ENCODE peak calls at places on chromosomes 7 and 10, in ten cellular contexts. D, A, M, L, S, H, O, K, W and J are unnamed samples.

GRCh38 chr7:100949227-100949930 is at the start of gene MUC3A:
- DNase-seq in D (no peak), A (peak), M (no peak), L (no peak), S (no peak), H (no peak), O (no peak), K (no peak), W (no peak), J (no peak)

GRCh38 chr7:131008840-131009651 is 275.0 kb upstream of the KLF14 start:
- DNase-seq in D (no peak), A (no peak), M (no peak), L (no peak), S (no peak), H (no peak), O (no peak), K (no peak), W (no peak), J (no peak)

GRCh38 chr10:42646692-42647640 is 8.6 kb upstream of the ZNF33B start:
- DNase-seq in D (no peak), A (no peak), M (no peak), L (peak), S (no peak), H (no peak), O (peak), K (no peak), W (no peak), J (no peak)

GRCh38 chr10:127983701-127984100 is 76.8 kb downstream of the PTPRE start:
- DNase-seq in D (no peak), A (no peak), M (no peak), L (no peak), S (no peak), H (no peak), O (no peak), K (no peak), W (no peak), J (no peak)

GRCh38 chr7:27156508-27156898 is at the start of gene HOXA7:
- DNase-seq in D (no peak), A (no peak), M (no peak), L (no peak), S (peak), H (peak), O (no peak), K (no peak), W (peak), J (peak)

GRCh38 chr10:505459-505858 is 184.0 kb downstream of the DIP2C start:
- DNase-seq in D (no peak), A (peak), M (no peak), L (no peak), S (no peak), H (peak), O (no peak), K (no peak), W (no peak), J (no peak)

GRCh38 chr10:1544209-1544673 is 193.1 kb downstream of the ADARB2 start:
- DNase-seq in D (no peak), A (no peak), M (no peak), L (no peak), S (no peak), H (peak), O (no peak), K (no peak), W (no peak), J (no peak)

GRCh38 chr10:75402486-75403143 is 1.1 kb upstream of the ZNF503 start:
- DNase-seq in D (no peak), A (peak), M (no peak), L (peak), S (peak), H (peak), O (no peak), K (peak), W (peak), J (no peak)

GRCh38 chr10:114426476-114426875 is 22.2 kb upstream of the AFAP1L2 start:
- DNase-seq in D (no peak), A (no peak), M (no peak), L (no peak), S (no peak), H (no peak), O (no peak), K (no peak), W (no peak), J (no peak)

GRCh38 chr10:46267132-46267985 is 19.4 kb upstream of the ANTXRL start:
- DNase-seq in D (peak), A (no peak), M (no peak), L (no peak), S (no peak), H (no peak), O (no peak), K (no peak), W (no peak), J (no peak)

GRCh38 chr7:29274156-29275017 is 79.8 kb downstream of the CHN2 start:
- DNase-seq in D (no peak), A (no peak), M (no peak), L (no peak), S (no peak), H (no peak), O (no peak), K (no peak), W (no peak), J (peak)

GRCh38 chr7:107694395-107694794 is 33.8 kb downstream of the SLC26A4 start:
- DNase-seq in D (no peak), A (no peak), M (no peak), L (no peak), S (no peak), H (no peak), O (no peak), K (no peak), W (no peak), J (no peak)

GRCh38 chr10:107264742-107265141 is 100.2 kb upstream of the SORCS1 start:
- DNase-seq in D (no peak), A (no peak), M (no peak), L (no peak), S (no peak), H (no peak), O (peak), K (no peak), W (peak), J (no peak)

GRCh38 chr10:50275650-50276235 is 24.4 kb upstream of the ASAH2 start:
- DNase-seq in D (peak), A (peak), M (peak), L (peak), S (no peak), H (no peak), O (peak), K (peak), W (peak), J (peak)

GRCh38 chr7:128206747-128207500 is 34.2 kb upstream of the LEP start:
- DNase-seq in D (no peak), A (no peak), M (no peak), L (no peak), S (no peak), H (no peak), O (no peak), K (no peak), W (no peak), J (no peak)

GRCh38 chr10:66535418-66535817 is 390.4 kb upstream of the LRRTM3 start:
- DNase-seq in D (no peak), A (no peak), M (no peak), L (no peak), S (no peak), H (no peak), O (no peak), K (no peak), W (no peak), J (no peak)

GRCh38 chr7:41861642-41862041 is 158.8 kb upstream of the INHBA start:
- DNase-seq in D (no peak), A (no peak), M (no peak), L (no peak), S (no peak), H (peak), O (no peak), K (no peak), W (no peak), J (no peak)

GRCh38 chr7:47441796-47442744 is 139.8 kb downstream of the TNS3 start:
- DNase-seq in D (no peak), A (no peak), M (no peak), L (no peak), S (no peak), H (peak), O (no peak), K (no peak), W (no peak), J (no peak)

GRCh38 chr10:68895041-68895440 is 6.1 kb upstream of the DDX50 start:
- DNase-seq in D (no peak), A (no peak), M (no peak), L (no peak), S (no peak), H (no peak), O (no peak), K (no peak), W (no peak), J (no peak)

GRCh38 chr7:133513608-133514007 is 260.7 kb downstream of the EXOC4 start:
- DNase-seq in D (no peak), A (no peak), M (no peak), L (no peak), S (no peak), H (no peak), O (no peak), K (no peak), W (no peak), J (peak)

GRCh38 chr10:99983280-99983988 is 26.3 kb downstream of the DNMBP start:
- DNase-seq in D (no peak), A (peak), M (no peak), L (no peak), S (peak), H (no peak), O (peak), K (peak), W (peak), J (peak)

GRCh38 chr7:85021090-85021704 is 165.7 kb downstream of the SEMA3D start:
- DNase-seq in D (no peak), A (no peak), M (no peak), L (no peak), S (no peak), H (no peak), O (peak), K (no peak), W (no peak), J (no peak)

GRCh38 chr10:94878649-94879048 is 59.8 kb upstream of the CYP2C9 start:
- DNase-seq in D (no peak), A (no peak), M (no peak), L (no peak), S (no peak), H (no peak), O (no peak), K (no peak), W (no peak), J (no peak)

GRCh38 chr7:100488333-100489095 is 4.8 kb downstream of the NYAP1 start:
- DNase-seq in D (no peak), A (peak), M (no peak), L (no peak), S (no peak), H (no peak), O (peak), K (no peak), W (peak), J (no peak)

GRCh38 chr10:12735843-12736462 is 265.6 kb downstream of the CCDC3 start:
- DNase-seq in D (no peak), A (no peak), M (no peak), L (no peak), S (no peak), H (no peak), O (no peak), K (peak), W (no peak), J (no peak)

GRCh38 chr7:91892821-91893340 is 12.4 kb upstream of the MTERF1 start:
- DNase-seq in D (no peak), A (no peak), M (no peak), L (no peak), S (no peak), H (no peak), O (no peak), K (no peak), W (no peak), J (peak)

GRCh38 chr10:22229756-22230330 is 12.0 kb upstream of the EBLN1 start:
- DNase-seq in D (no peak), A (no peak), M (no peak), L (no peak), S (no peak), H (no peak), O (no peak), K (no peak), W (no peak), J (peak)

GRCh38 chr7:234712-235553 is 42.6 kb downstream of the FAM20C start:
- DNase-seq in D (no peak), A (peak), M (no peak), L (peak), S (no peak), H (peak), O (no peak), K (peak), W (no peak), J (peak)

GRCh38 chr7:81294897-81295515 is 376.2 kb upstream of the SEMA3C start:
- DNase-seq in D (no peak), A (no peak), M (no peak), L (no peak), S (no peak), H (no peak), O (no peak), K (no peak), W (no peak), J (no peak)

GRCh38 chr10:101967119-101967518 is 88.9 kb downstream of the ARMH3 start:
- DNase-seq in D (no peak), A (peak), M (no peak), L (no peak), S (no peak), H (no peak), O (no peak), K (no peak), W (no peak), J (no peak)

GRCh38 chr10:118754132-118754555 is 626 bp downstream of the CACUL1 start:
- DNase-seq in D (peak), A (peak), M (no peak), L (peak), S (peak), H (peak), O (peak), K (peak), W (peak), J (peak)

GRCh38 chr7:50270531-50271018 is 33.9 kb upstream of the IKZF1 start:
- DNase-seq in D (no peak), A (no peak), M (no peak), L (no peak), S (no peak), H (no peak), O (no peak), K (no peak), W (no peak), J (no peak)

GRCh38 chr7:158432369-158433270 is 155.0 kb downstream of the PTPRN2 start:
- DNase-seq in D (no peak), A (no peak), M (peak), L (peak), S (peak), H (peak), O (no peak), K (no peak), W (peak), J (no peak)

GRCh38 chr10:88064608-88065383 is 201.4 kb downstream of the PTEN start:
- DNase-seq in D (no peak), A (peak), M (no peak), L (peak), S (peak), H (no peak), O (no peak), K (peak), W (peak), J (peak)

GRCh38 chr7:111356941-111357340 is 205.4 kb downstream of the IMMP2L start:
- DNase-seq in D (no peak), A (no peak), M (no peak), L (no peak), S (no peak), H (no peak), O (no peak), K (no peak), W (no peak), J (peak)

GRCh38 chr10:87675396-87676376 is 16.0 kb downstream of the PAPSS2 start:
- DNase-seq in D (no peak), A (no peak), M (no peak), L (no peak), S (no peak), H (no peak), O (no peak), K (no peak), W (no peak), J (peak)

GRCh38 chr10:110458583-110458920 is 39.2 kb upstream of the DUSP5 start:
- DNase-seq in D (no peak), A (peak), M (no peak), L (no peak), S (peak), H (no peak), O (no peak), K (no peak), W (no peak), J (no peak)

GRCh38 chr10:61397175-61397986 is 55.8 kb downstream of the TMEM26 start:
- DNase-seq in D (no peak), A (no peak), M (no peak), L (no peak), S (no peak), H (no peak), O (no peak), K (no peak), W (no peak), J (peak)

GRCh38 chr10:6401066-6401465 is 179.0 kb downstream of the PRKCQ start:
- DNase-seq in D (no peak), A (no peak), M (no peak), L (no peak), S (no peak), H (no peak), O (no peak), K (no peak), W (no peak), J (no peak)

GRCh38 chr10:6401562-6402348 is 178.3 kb downstream of the PRKCQ start:
- DNase-seq in D (peak), A (peak), M (peak), L (peak), S (peak), H (peak), O (peak), K (peak), W (peak), J (peak)

GRCh38 chr10:6404127-6405072 is 175.7 kb downstream of the PRKCQ start:
- DNase-seq in D (no peak), A (no peak), M (no peak), L (no peak), S (no peak), H (no peak), O (no peak), K (no peak), W (no peak), J (no peak)

GRCh38 chr10:6402349-6402709 is 177.7 kb downstream of the PRKCQ start:
- DNase-seq in D (no peak), A (no peak), M (no peak), L (no peak), S (no peak), H (no peak), O (no peak), K (no peak), W (no peak), J (no peak)

GRCh38 chr10:6402960-6403359 is 177.1 kb downstream of the PRKCQ start:
- DNase-seq in D (no peak), A (no peak), M (no peak), L (no peak), S (no peak), H (no peak), O (no peak), K (no peak), W (no peak), J (no peak)
- H3K4me3 ChIP-seq in D (no peak), A (no peak), M (no peak), L (no peak), S (no peak), H (no peak), O (no peak), K (no peak), W (no peak), J (no peak)

DNA sequence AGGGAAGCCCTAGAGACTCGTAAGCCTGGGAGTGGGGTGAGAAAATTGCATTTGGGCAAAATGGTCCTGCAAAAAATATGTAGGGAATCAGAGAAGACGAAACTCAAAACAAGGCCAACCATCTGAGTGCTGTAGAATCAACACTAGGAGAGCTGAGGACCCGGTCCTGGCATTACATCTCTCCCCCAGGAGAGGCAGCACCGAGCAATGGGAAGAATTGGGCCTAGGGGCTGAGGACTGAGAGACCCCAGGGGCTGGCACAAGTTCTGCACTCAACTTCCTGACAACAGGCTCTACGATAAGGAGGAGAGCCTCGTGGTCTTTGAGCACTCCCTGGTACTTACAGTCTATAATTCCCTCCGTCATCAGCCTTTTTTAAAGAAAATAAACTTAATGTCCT is 47.6 kb downstream of the BPGM start:
- DNase-seq in D (no peak), A (no peak), M (no peak), L (no peak), S (no peak), H (no peak), O (peak), K (no peak), W (peak), J (no peak)
- TF ChIP-seq CTCF in D (no peak), A (no peak), M (peak), L (no peak), S (peak), H (peak), O (peak), K (peak), W (peak), J (peak)

GRCh38 chr7:1912472-1913289 is 242.6 kb downstream of the ELFN1 start:
- DNase-seq in D (no peak), A (peak), M (no peak), L (no peak), S (peak), H (no peak), O (no peak), K (no peak), W (no peak), J (peak)
- H3K4me3 ChIP-seq in D (no peak), A (no peak), M (no peak), L (no peak), S (no peak), H (no peak), O (no peak), K (no peak), W (no peak), J (no peak)

DNA sequence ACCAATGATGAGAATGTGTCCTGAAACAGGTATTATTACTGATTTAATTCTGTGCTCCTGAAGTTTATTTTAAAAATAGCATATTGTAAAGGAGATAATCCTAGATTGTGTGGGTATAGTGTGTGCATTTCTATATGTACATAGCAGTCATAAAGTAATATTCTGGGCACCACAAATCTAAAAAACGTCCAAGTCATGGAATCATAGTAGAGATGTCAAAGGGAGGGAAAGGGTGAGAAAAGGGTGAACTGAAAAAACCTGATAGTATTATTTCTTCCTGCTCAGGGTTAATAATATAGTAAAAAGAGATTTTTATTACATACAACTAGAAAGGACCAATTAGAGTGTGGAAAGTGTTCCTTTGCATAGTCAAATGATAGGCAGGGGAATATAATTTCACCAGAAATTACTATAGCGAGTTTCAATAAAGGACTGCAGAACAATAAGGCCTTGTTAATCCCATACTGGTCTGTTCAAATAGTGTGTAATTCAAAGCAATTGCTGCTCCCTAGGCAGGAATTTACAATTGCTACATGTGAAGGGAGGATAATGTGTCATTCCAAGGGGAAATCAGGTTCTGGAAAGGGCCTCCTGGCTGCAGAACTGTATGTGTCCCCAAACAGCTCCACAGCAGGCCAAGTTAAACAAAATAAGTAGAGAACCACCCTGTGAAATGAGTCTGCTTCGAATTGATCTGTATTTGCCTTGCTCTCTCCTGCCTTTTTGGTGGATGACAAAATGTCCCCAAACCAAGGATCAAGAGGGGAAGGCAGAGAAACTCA is 42.5 kb upstream of the KMT2E start:
- DNase-seq in D (no peak), A (no peak), M (no peak), L (peak), S (no peak), H (no peak), O (no peak), K (peak), W (no peak), J (no peak)
- TF ChIP-seq CTCF in D (no peak), A (no peak), M (no peak), L (no peak), S (no peak), H (no peak), O (no peak), K (no peak), W (no peak), J (no peak)

DNA sequence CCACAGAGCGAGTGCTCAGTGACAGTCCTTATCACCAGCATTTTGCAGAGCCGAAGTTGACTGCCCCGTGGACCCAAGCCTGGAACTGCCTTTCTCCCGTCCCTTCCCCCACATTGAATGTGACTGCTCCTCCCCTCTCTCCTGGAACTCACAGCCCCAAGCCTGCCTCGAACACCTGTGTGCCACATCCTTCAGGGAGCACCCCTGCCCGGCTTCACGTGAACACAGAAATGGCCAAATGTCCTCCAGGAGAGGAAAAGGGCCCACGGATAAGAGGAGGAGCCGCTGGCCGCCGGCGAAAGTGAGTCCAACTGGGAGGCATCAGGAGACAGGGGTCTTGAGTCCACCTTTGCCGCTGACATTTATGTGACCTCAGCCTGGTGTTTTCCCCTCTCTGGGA is 16.2 kb downstream of the STX1A start:
- DNase-seq in D (no peak), A (no peak), M (no peak), L (no peak), S (no peak), H (no peak), O (no peak), K (no peak), W (peak), J (no peak)
- H3K4me3 ChIP-seq in D (no peak), A (no peak), M (no peak), L (no peak), S (no peak), H (no peak), O (no peak), K (no peak), W (no peak), J (no peak)